ENCODE peak calls at places on chromosomes 13 and 19, in four cellular contexts. F is lower leg skin, B is brain microvascular endothelial cell, G is pancreas. N is an unnamed sample.

GRCh38 chr13:109146912-109147624 is 517.7 kb downstream of the MYO16 start:
- DNase-seq in F (no peak), B (peak), G (no peak), N (no peak)

GRCh38 chr19:13428352-13428751 is 77.9 kb downstream of the CACNA1A start:
- DNase-seq in F (no peak), B (peak), G (no peak), N (no peak)

GRCh38 chr13:105961438-105961837 is 574.0 kb downstream of the EFNB2 start:
- DNase-seq in F (no peak), B (no peak), G (no peak), N (no peak)

GRCh38 chr19:13208131-13208963 is 58.1 kb downstream of the IER2 start:
- DNase-seq in F (peak), B (peak), G (no peak), N (peak)

GRCh38 chr13:49220035-49220855 is at the start of gene MLNR:
- DNase-seq in F (no peak), B (no peak), G (peak), N (no peak)

GRCh38 chr19:49758292-49758691 is 4.8 kb downstream of the TSKS start:
- DNase-seq in F (no peak), B (peak), G (no peak), N (no peak)

GRCh38 chr13:45674908-45675307 is 27.2 kb upstream of the CBY2 start:
- DNase-seq in F (peak), B (peak), G (no peak), N (no peak)

GRCh38 chr13:109883181-109884180 is 97.1 kb upstream of the IRS2 start:
- DNase-seq in F (no peak), B (no peak), G (no peak), N (peak)

GRCh38 chr13:98657506-98658085 is 80.7 kb upstream of the STK24 start:
- DNase-seq in F (no peak), B (no peak), G (no peak), N (no peak)

GRCh38 chr13:51004918-51005460 is 95.4 kb downstream of the RNASEH2B start:
- DNase-seq in F (no peak), B (no peak), G (no peak), N (no peak)

GRCh38 chr13:49629196-49629938 is 1.1 kb downstream of the ARL11 start:
- DNase-seq in F (no peak), B (no peak), G (no peak), N (no peak)

GRCh38 chr19:53328967-53329366 is 4.6 kb upstream of the ZNF845 start:
- DNase-seq in F (no peak), B (no peak), G (no peak), N (peak)

GRCh38 chr19:18119243-18120105 is 21.9 kb downstream of the MAST3 start:
- DNase-seq in F (no peak), B (no peak), G (no peak), N (no peak)

GRCh38 chr19:1261863-1262686 is 7.1 kb upstream of the CIRBP start:
- DNase-seq in F (no peak), B (no peak), G (peak), N (peak)

GRCh38 chr19:7679017-7679720 is 1.5 kb upstream of the TRAPPC5 start:
- DNase-seq in F (no peak), B (no peak), G (no peak), N (no peak)

GRCh38 chr19:37813340-37813739 is 34.0 kb upstream of the ZNF573 start:
- DNase-seq in F (no peak), B (no peak), G (no peak), N (no peak)

GRCh38 chr19:38337360-38337653 is 1.7 kb downstream of the CATSPERG start:
- DNase-seq in F (no peak), B (no peak), G (no peak), N (no peak)

GRCh38 chr19:16273005-16273404 is 51.6 kb upstream of the KLF2 start:
- DNase-seq in F (no peak), B (no peak), G (no peak), N (no peak)

GRCh38 chr13:20156711-20157110 is 4.1 kb downstream of the GJA3 start:
- DNase-seq in F (no peak), B (no peak), G (no peak), N (no peak)

GRCh38 chr13:97328222-97328790 is 105.7 kb upstream of the RAP2A start:
- DNase-seq in F (no peak), B (peak), G (no peak), N (no peak)

GRCh38 chr19:55175117-55175867 is 4.8 kb downstream of the SYT5 start:
- DNase-seq in F (no peak), B (no peak), G (no peak), N (no peak)

GRCh38 chr19:55173186-55173716 is 6.8 kb upstream of the DNAAF3 start:
- DNase-seq in F (no peak), B (no peak), G (no peak), N (no peak)

GRCh38 chr19:55172741-55173140 is 6.3 kb upstream of the DNAAF3 start:
- DNase-seq in F (no peak), B (peak), G (no peak), N (no peak)

GRCh38 chr19:55174425-55175116 is 5.5 kb downstream of the SYT5 start:
- DNase-seq in F (no peak), B (no peak), G (no peak), N (no peak)

GRCh38 chr19:55173717-55174409 is 6.2 kb downstream of the SYT5 start:
- DNase-seq in F (no peak), B (peak), G (peak), N (peak)
- H3K4me3 ChIP-seq in F (peak), B (peak), G (peak), N (peak)

GRCh38 chr19:40191836-40192646 is 815 bp downstream of the MAP3K10 start:
- DNase-seq in F (no peak), B (no peak), G (peak), N (no peak)

GRCh38 chr19:40193587-40193849 is 2.3 kb downstream of the MAP3K10 start:
- DNase-seq in F (no peak), B (no peak), G (no peak), N (no peak)

GRCh38 chr19:40192758-40193586 is 1.7 kb downstream of the MAP3K10 start:
- DNase-seq in F (no peak), B (no peak), G (no peak), N (no peak)

DNA sequence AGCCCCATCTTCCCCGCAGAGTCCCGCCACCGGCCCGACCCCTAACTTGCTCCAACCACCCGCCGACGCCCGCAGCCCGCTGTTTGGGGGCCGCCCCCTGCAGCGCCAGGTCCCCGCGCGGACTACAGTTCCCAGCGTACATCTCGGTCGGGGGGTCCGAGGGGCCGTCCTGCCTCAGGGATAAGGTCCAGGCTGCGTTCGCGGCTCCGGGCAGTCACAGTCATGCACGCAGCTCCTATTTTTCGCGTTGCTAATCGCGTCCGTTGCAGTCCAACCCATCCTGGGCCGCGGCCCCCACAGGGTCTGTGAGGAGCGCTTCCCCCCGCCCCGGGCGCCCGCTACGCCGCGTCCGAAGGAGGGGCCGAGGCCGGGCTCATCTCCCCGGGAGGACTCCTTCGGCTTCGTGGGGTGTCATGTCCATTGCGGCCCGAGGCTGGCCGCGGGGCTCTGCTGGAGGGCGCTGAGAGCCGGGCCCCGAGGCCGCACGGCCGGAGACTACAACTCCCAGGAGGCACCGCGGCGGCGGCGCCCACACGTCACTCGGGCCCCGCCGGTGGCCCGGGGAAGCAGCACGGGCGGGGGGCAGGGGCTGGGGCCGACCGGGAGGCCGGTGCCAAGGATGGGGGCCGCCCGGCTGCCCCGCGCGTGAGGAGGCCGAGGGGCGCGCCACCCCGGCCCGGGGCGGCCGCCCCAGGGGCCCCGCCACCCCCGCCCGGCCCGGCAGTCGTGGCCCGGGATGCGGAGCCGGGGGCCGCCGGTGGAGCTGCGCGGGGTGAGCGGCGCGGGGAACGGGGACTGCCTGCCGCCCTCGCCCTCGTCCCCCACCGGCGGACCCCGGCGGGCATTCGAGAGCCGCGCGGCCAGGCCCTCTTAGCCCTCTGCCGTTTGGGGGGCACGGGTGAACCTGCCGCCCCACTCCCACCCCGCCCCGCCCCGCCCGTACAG is at the start of gene MAP3K10:
- DNase-seq in F (peak), B (peak), G (peak), N (peak)
- TF ChIP-seq CTCF in F (no peak), B (no peak), G (no peak), N (no peak)

DNA sequence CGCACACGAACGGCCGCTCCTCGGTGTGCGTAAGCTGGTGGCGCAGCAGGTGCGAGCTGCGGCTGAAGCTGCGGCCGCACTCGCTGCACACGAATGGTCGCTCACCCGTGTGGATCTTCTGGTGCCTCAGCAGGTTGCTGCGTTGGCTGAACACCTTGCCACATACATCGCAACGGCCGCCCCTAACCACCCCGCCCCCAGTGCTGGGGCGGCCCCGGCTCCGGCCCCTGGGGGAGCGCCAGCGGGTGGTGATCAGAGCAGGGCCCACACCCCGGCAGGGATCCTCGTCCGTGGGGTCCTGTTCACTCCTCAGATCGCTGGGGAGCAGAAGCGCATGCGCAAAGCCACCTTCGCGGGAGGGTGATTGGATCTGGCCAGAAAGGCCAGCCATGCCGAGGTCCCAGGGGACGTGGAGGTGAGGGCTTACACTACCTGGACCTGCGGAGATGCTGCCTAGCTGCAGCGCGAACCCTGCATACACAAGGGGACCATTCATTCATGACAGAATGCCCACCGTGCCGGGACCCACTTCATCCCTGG is 4.7 kb upstream of the UBE2M start:
- DNase-seq in F (no peak), B (no peak), G (peak), N (peak)
- H3K4me3 ChIP-seq in F (no peak), B (peak), G (peak), N (peak)

GRCh38 chr19:4811328-4812131 is 20.0 kb downstream of the TICAM1 start:
- DNase-seq in F (peak), B (peak), G (peak), N (peak)

GRCh38 chr19:4803736-4804695 is 12.5 kb downstream of the FEM1A start:
- DNase-seq in F (no peak), B (peak), G (peak), N (peak)

GRCh38 chr19:4806384-4806783 is 14.8 kb downstream of the FEM1A start:
- DNase-seq in F (no peak), B (no peak), G (no peak), N (no peak)

GRCh38 chr19:4802711-4803110 is 11.2 kb downstream of the FEM1A start:
- DNase-seq in F (no peak), B (no peak), G (no peak), N (peak)

DNA sequence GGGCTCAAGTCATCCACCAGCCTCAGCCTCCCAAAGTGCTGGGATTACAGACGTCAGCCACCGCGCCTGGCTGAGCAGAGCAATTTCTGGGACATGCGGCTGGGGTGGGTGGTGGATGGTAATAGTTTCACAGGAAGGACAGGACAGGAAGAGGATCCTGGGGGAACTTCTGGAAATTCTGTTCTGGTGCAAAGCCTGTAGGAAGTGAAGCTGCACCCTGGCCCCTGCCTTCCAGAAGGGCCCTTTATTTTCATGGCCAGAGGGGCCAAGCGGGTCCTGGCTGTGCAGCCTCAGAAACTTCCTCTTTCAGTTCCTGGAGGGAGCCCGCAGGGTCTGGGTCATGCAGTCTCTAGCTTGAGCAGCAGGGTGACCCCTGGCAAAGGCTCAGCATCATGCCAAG is 15.7 kb downstream of the FEM1A start:
- DNase-seq in F (no peak), B (no peak), G (no peak), N (no peak)
- TF ChIP-seq CTCF in F (no peak), B (no peak), G (no peak), N (no peak)